ENCODE peak calls at places on chromosome 7, in nine cellular contexts. One of them, this sample, is unnamed.

GRCh38 chr7:43482679-43483252 is 100.1 kb upstream of the STK17A start:
- DNase-seq in ELF-1: no peak
- DNase-seq in NCI-H345: no peak
- DNase-seq in T-helper 1 cell: no peak
- DNase-seq in islet precursor cell: peak
- DNase-seq in astrocyte of the spinal cord: no peak
- DNase-seq in left lobe of liver: peak
- DNase-seq in Daoy: no peak
- DNase-seq in transverse colon: no peak
- DNase-seq in this sample: no peak

GRCh38 chr7:84746347-84746746 is 440.5 kb downstream of the SEMA3D start:
- DNase-seq in ELF-1: no peak
- DNase-seq in NCI-H345: no peak
- DNase-seq in T-helper 1 cell: no peak
- DNase-seq in islet precursor cell: no peak
- DNase-seq in astrocyte of the spinal cord: no peak
- DNase-seq in left lobe of liver: no peak
- DNase-seq in Daoy: no peak
- DNase-seq in transverse colon: no peak
- DNase-seq in this sample: no peak

GRCh38 chr7:10418985-10419384 is 554.7 kb upstream of the PHF14 start:
- DNase-seq in ELF-1: no peak
- DNase-seq in NCI-H345: peak
- DNase-seq in T-helper 1 cell: no peak
- DNase-seq in islet precursor cell: no peak
- DNase-seq in astrocyte of the spinal cord: no peak
- DNase-seq in left lobe of liver: no peak
- DNase-seq in Daoy: no peak
- DNase-seq in transverse colon: no peak
- DNase-seq in this sample: no peak

GRCh38 chr7:74294191-74294998 is 5.2 kb downstream of the CLIP2 start:
- DNase-seq in ELF-1: no peak
- DNase-seq in NCI-H345: no peak
- DNase-seq in T-helper 1 cell: no peak
- DNase-seq in islet precursor cell: peak
- DNase-seq in astrocyte of the spinal cord: no peak
- DNase-seq in left lobe of liver: no peak
- DNase-seq in Daoy: no peak
- DNase-seq in transverse colon: no peak
- DNase-seq in this sample: no peak

GRCh38 chr7:82443044-82443800 is at the start of gene CACNA2D1:
- DNase-seq in ELF-1: peak
- DNase-seq in NCI-H345: peak
- DNase-seq in T-helper 1 cell: no peak
- DNase-seq in islet precursor cell: peak
- DNase-seq in astrocyte of the spinal cord: peak
- DNase-seq in left lobe of liver: no peak
- DNase-seq in Daoy: peak
- DNase-seq in transverse colon: peak
- DNase-seq in this sample: no peak

GRCh38 chr7:27605689-27606269 is 56.9 kb downstream of the HIBADH start:
- DNase-seq in ELF-1: no peak
- DNase-seq in NCI-H345: peak
- DNase-seq in T-helper 1 cell: no peak
- DNase-seq in islet precursor cell: no peak
- DNase-seq in astrocyte of the spinal cord: peak
- DNase-seq in left lobe of liver: no peak
- DNase-seq in Daoy: peak
- DNase-seq in transverse colon: no peak
- DNase-seq in this sample: no peak

GRCh38 chr7:40220421-40220911 is 85.7 kb downstream of the SUGCT start:
- DNase-seq in ELF-1: no peak
- DNase-seq in NCI-H345: no peak
- DNase-seq in T-helper 1 cell: no peak
- DNase-seq in islet precursor cell: no peak
- DNase-seq in astrocyte of the spinal cord: peak
- DNase-seq in left lobe of liver: no peak
- DNase-seq in Daoy: peak
- DNase-seq in transverse colon: no peak
- DNase-seq in this sample: no peak

GRCh38 chr7:329691-330281 is 39.8 kb downstream of the FOXL3 start:
- DNase-seq in ELF-1: no peak
- DNase-seq in NCI-H345: peak
- DNase-seq in T-helper 1 cell: no peak
- DNase-seq in islet precursor cell: no peak
- DNase-seq in astrocyte of the spinal cord: no peak
- DNase-seq in left lobe of liver: no peak
- DNase-seq in Daoy: no peak
- DNase-seq in transverse colon: peak
- DNase-seq in this sample: no peak

GRCh38 chr7:101172854-101173751 is 7.0 kb downstream of the NAT16 start:
- DNase-seq in ELF-1: no peak
- DNase-seq in NCI-H345: peak
- DNase-seq in T-helper 1 cell: no peak
- DNase-seq in islet precursor cell: no peak
- DNase-seq in astrocyte of the spinal cord: peak
- DNase-seq in left lobe of liver: peak
- DNase-seq in Daoy: peak
- DNase-seq in transverse colon: peak
- DNase-seq in this sample: no peak

GRCh38 chr7:1562126-1562525 is 6.1 kb upstream of the TMEM184A start:
- DNase-seq in ELF-1: no peak
- DNase-seq in NCI-H345: no peak
- DNase-seq in T-helper 1 cell: no peak
- DNase-seq in islet precursor cell: peak
- DNase-seq in astrocyte of the spinal cord: no peak
- DNase-seq in left lobe of liver: no peak
- DNase-seq in Daoy: no peak
- DNase-seq in transverse colon: no peak
- DNase-seq in this sample: no peak

GRCh38 chr7:2631924-2632716 is at the start of gene TTYH3:
- DNase-seq in ELF-1: no peak
- DNase-seq in NCI-H345: no peak
- DNase-seq in T-helper 1 cell: no peak
- DNase-seq in islet precursor cell: no peak
- DNase-seq in astrocyte of the spinal cord: no peak
- DNase-seq in left lobe of liver: no peak
- DNase-seq in Daoy: no peak
- DNase-seq in transverse colon: no peak
- DNase-seq in this sample: no peak

GRCh38 chr7:2661602-2662272 is 26.3 kb upstream of the AMZ1 start:
- DNase-seq in ELF-1: no peak
- DNase-seq in NCI-H345: no peak
- DNase-seq in T-helper 1 cell: no peak
- DNase-seq in islet precursor cell: no peak
- DNase-seq in astrocyte of the spinal cord: no peak
- DNase-seq in left lobe of liver: peak
- DNase-seq in Daoy: no peak
- DNase-seq in transverse colon: no peak
- DNase-seq in this sample: no peak

GRCh38 chr7:155538293-155538692 is 8.1 kb downstream of the CNPY1 start:
- DNase-seq in ELF-1: no peak
- DNase-seq in NCI-H345: no peak
- DNase-seq in T-helper 1 cell: no peak
- DNase-seq in islet precursor cell: no peak
- DNase-seq in astrocyte of the spinal cord: no peak
- DNase-seq in left lobe of liver: no peak
- DNase-seq in Daoy: no peak
- DNase-seq in transverse colon: no peak
- DNase-seq in this sample: no peak

GRCh38 chr7:70693300-70693689 is 438.6 kb upstream of the GALNT17 start:
- DNase-seq in ELF-1: no peak
- DNase-seq in NCI-H345: no peak
- DNase-seq in T-helper 1 cell: no peak
- DNase-seq in islet precursor cell: no peak
- DNase-seq in astrocyte of the spinal cord: peak
- DNase-seq in left lobe of liver: peak
- DNase-seq in Daoy: peak
- DNase-seq in transverse colon: no peak
- DNase-seq in this sample: no peak

GRCh38 chr7:140200102-140200989 is 23.6 kb upstream of the KDM7A start:
- DNase-seq in ELF-1: peak
- DNase-seq in NCI-H345: no peak
- DNase-seq in T-helper 1 cell: no peak
- DNase-seq in islet precursor cell: no peak
- DNase-seq in astrocyte of the spinal cord: peak
- DNase-seq in left lobe of liver: no peak
- DNase-seq in Daoy: peak
- DNase-seq in transverse colon: peak
- DNase-seq in this sample: no peak

GRCh38 chr7:21945374-21946227 is at the start of gene CDCA7L:
- DNase-seq in ELF-1: peak
- DNase-seq in NCI-H345: peak
- DNase-seq in T-helper 1 cell: peak
- DNase-seq in islet precursor cell: peak
- DNase-seq in astrocyte of the spinal cord: peak
- DNase-seq in left lobe of liver: peak
- DNase-seq in Daoy: peak
- DNase-seq in transverse colon: peak
- DNase-seq in this sample: peak

GRCh38 chr7:113314594-113314993 is 196.2 kb upstream of the SMIM30 start:
- DNase-seq in ELF-1: no peak
- DNase-seq in NCI-H345: no peak
- DNase-seq in T-helper 1 cell: no peak
- DNase-seq in islet precursor cell: no peak
- DNase-seq in astrocyte of the spinal cord: no peak
- DNase-seq in left lobe of liver: no peak
- DNase-seq in Daoy: no peak
- DNase-seq in transverse colon: no peak
- DNase-seq in this sample: no peak

GRCh38 chr7:93014410-93014809 is 103.4 kb downstream of the SAMD9 start:
- DNase-seq in ELF-1: no peak
- DNase-seq in NCI-H345: no peak
- DNase-seq in T-helper 1 cell: no peak
- DNase-seq in islet precursor cell: no peak
- DNase-seq in astrocyte of the spinal cord: no peak
- DNase-seq in left lobe of liver: no peak
- DNase-seq in Daoy: no peak
- DNase-seq in transverse colon: peak
- DNase-seq in this sample: no peak